ENCODE peak calls at places on chromosomes 16 and 17, in ten cellular contexts. A, S, F, X, G, R, P, H, L and K are unnamed samples.

GRCh38 chr16:87951550-87952538 is 610 bp downstream of the BANP start:
- DNase-seq in P (no peak), X (peak), G (no peak), H (no peak), R (no peak), A (peak), S (no peak), F (no peak), L (no peak), K (no peak)

GRCh38 chr16:1706386-1707192 is 594 bp downstream of the MAPK8IP3 start:
- DNase-seq in F (no peak), R (no peak), S (peak), P (no peak), G (no peak), H (peak), L (no peak), X (peak), A (no peak), K (no peak)

GRCh38 chr16:69616082-69616481 is 50.3 kb downstream of the NFAT5 start:
- DNase-seq in H (no peak), A (no peak), S (no peak), R (no peak), G (no peak), P (peak), X (no peak), F (no peak), L (no peak), K (no peak)

GRCh38 chr17:15946611-15947120 is 1.7 kb downstream of the ADORA2B start:
- DNase-seq in S (peak), P (no peak), G (no peak), H (no peak), A (no peak), X (no peak), R (no peak), F (no peak), L (no peak), K (no peak)

GRCh38 chr17:69417545-69418483 is 3.3 kb downstream of the MAP2K6 start:
- DNase-seq in F (no peak), S (no peak), H (peak), R (no peak), P (no peak), G (no peak), A (no peak), L (no peak), X (no peak), K (no peak)

GRCh38 chr16:57252148-57252721 is 7.2 kb downstream of the ARL2BP start:
- DNase-seq in H (no peak), L (no peak), F (no peak), P (no peak), G (no peak), A (peak), S (no peak), R (no peak), X (no peak), K (no peak)

GRCh38 chr17:28416703-28417311 is 10.8 kb upstream of the SLC46A1 start:
- DNase-seq in P (peak), H (peak), X (peak), G (peak), A (no peak), S (peak), R (peak), L (peak), F (peak), K (peak)

GRCh38 chr17:1162116-1162855 is 17.5 kb downstream of the ABR start:
- DNase-seq in H (no peak), A (no peak), R (no peak), F (no peak), L (no peak), P (no peak), S (no peak), X (no peak), G (no peak), K (no peak)

GRCh38 chr17:12566281-12567002 is 99.2 kb upstream of the MYOCD start:
- DNase-seq in A (no peak), P (no peak), F (no peak), L (no peak), H (peak), S (no peak), X (peak), G (no peak), R (no peak), K (no peak)

GRCh38 chr17:65495255-65496060 is 66.0 kb downstream of the AXIN2 start:
- DNase-seq in G (no peak), H (peak), R (no peak), X (peak), F (no peak), P (no peak), A (no peak), S (no peak), L (peak), K (no peak)

GRCh38 chr17:29585080-29585751 is 4.2 kb downstream of the GIT1 start:
- DNase-seq in A (no peak), S (no peak), P (peak), H (no peak), G (no peak), X (peak), L (no peak), R (no peak), F (no peak), K (no peak)

GRCh38 chr16:48494742-48495141 is 109.5 kb upstream of the SIAH1 start:
- DNase-seq in R (no peak), X (no peak), H (no peak), S (no peak), L (no peak), P (no peak), G (no peak), A (no peak), F (no peak), K (no peak)

GRCh38 chr16:14669776-14670175 is 24.3 kb downstream of the PLA2G10 start:
- DNase-seq in A (no peak), H (no peak), X (no peak), P (no peak), G (no peak), L (no peak), S (no peak), R (peak), F (no peak), K (no peak)

GRCh38 chr16:56830669-56831068 is 34.3 kb upstream of the SLC12A3 start:
- DNase-seq in L (no peak), S (no peak), G (no peak), R (no peak), X (no peak), F (no peak), P (no peak), H (no peak), A (no peak), K (no peak)

GRCh38 chr16:67825119-67825518 is 17.0 kb upstream of the THAP11 start:
- DNase-seq in R (no peak), F (no peak), X (no peak), A (no peak), S (no peak), L (no peak), P (no peak), H (peak), G (no peak), K (no peak)

GRCh38 chr16:75260856-75261589 is 9.6 kb upstream of the BCAR1 start:
- DNase-seq in H (no peak), X (no peak), F (no peak), A (no peak), R (no peak), P (no peak), G (no peak), S (peak), L (no peak), K (no peak)

GRCh38 chr16:87757841-87758426 is 7.9 kb downstream of the KLHDC4 start:
- DNase-seq in R (peak), A (peak), F (no peak), H (no peak), P (no peak), S (no peak), L (no peak), G (no peak), X (no peak), K (no peak)

GRCh38 chr17:44004077-44004760 is at the start of gene NAGS:
- DNase-seq in X (peak), L (no peak), H (peak), A (no peak), F (no peak), R (no peak), G (no peak), P (no peak), S (no peak), K (no peak)

GRCh38 chr16:13911306-13911705 is 8.6 kb upstream of the ERCC4 start:
- DNase-seq in S (no peak), H (no peak), P (no peak), A (no peak), G (no peak), X (no peak), L (no peak), R (no peak), F (no peak), K (no peak)

GRCh38 chr16:47008174-47008573 is 34.7 kb upstream of the DNAJA2 start:
- DNase-seq in R (no peak), A (no peak), F (no peak), P (no peak), H (no peak), L (no peak), X (no peak), S (no peak), G (no peak), K (no peak)

GRCh38 chr16:2457946-2458345 is 2.0 kb upstream of the TEDC2 start:
- DNase-seq in L (no peak), R (no peak), S (no peak), A (no peak), P (no peak), X (no peak), F (no peak), G (no peak), H (no peak), K (no peak)

GRCh38 chr16:27320261-27321012 is 6.7 kb downstream of the IL4R start:
- DNase-seq in R (no peak), P (no peak), H (no peak), F (no peak), L (no peak), S (no peak), A (no peak), X (no peak), G (no peak), K (no peak)

GRCh38 chr16:56844056-56844455 is 21.0 kb upstream of the SLC12A3 start:
- DNase-seq in F (no peak), P (no peak), X (no peak), H (no peak), S (no peak), G (no peak), L (no peak), A (no peak), R (no peak), K (no peak)

DNA sequence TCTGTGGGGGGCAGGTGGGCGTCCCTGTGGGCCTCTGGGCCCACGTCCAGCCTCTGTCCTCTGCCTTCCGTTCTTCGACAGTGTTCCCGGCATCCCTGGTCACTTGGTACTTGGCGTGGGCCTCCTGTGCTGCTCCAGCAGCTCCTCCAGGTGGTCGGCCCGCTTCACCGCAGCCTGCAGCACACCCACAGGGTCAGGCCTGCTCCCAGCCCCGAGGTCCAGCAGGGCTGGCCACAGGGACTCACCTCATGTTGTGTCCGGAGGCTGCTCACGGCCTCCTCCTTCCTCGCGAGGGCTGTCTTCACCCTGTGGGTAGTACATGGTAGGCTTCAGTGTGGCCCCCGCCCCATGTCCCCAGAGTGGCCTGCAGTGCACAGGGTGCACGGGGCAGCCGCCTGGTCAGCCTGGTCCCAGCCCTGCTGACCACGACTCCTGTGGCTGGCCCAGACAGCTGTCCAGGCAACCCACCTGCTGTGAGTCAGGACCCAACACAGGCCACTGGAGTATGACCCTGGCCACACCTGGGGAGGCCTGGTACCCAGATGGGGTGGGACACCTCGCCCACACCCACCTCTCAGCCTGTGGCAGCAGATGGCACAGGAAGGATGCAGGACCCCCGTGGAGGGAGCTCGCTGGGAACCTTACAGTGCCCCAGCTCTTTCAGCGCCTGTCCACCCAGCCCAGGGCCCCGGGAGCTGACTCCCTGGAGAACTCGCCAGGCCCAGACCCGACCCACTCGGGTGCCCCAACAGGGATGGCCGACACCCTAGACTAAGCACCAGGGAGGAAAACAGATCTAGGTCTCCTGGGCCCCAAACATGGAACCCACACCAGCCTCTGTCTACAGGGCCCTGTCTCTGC is 23.9 kb upstream of the AATK start:
- DNase-seq in P (no peak), G (no peak), S (no peak), L (no peak), R (peak), X (peak), F (no peak), H (peak), A (no peak), K (no peak)
- TF ChIP-seq CTCF in P (no peak), G (peak), S (no peak), L (peak), R (peak), X (no peak), F (no peak), H (peak), A (no peak), K (no peak)

DNA sequence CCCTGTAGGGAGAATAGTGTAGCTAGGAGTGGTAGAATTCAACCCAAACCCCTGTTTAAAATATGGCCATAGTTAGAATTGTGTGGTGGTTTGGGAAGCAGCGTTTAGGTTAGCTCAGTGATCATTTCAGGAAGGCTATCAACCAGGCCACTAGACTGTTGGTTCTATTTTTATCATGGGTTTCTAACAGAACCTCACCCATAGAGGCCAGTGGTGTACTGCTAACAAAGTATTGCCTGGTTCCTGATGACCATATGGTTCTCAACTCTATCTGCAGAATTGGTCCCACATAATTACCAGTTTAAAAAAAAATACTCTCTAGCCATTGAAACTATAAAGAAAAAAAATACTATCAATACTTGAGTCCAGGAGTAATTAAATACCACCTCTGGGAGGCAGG is 70.5 kb upstream of the RASL10B start:
- DNase-seq in S (no peak), H (no peak), F (no peak), G (no peak), A (no peak), R (no peak), P (no peak), L (no peak), X (no peak), K (no peak)
- TF ChIP-seq CTCF in S (no peak), H (no peak), F (no peak), G (no peak), A (no peak), R (no peak), P (peak), L (no peak), X (no peak), K (no peak)

GRCh38 chr16:78392585-78393195 is 293.2 kb downstream of the WWOX start:
- DNase-seq in S (no peak), F (no peak), X (no peak), R (no peak), L (no peak), A (no peak), P (no peak), G (no peak), H (no peak), K (no peak)

GRCh38 chr16:78390828-78391227 is 291.4 kb downstream of the WWOX start:
- DNase-seq in L (no peak), G (no peak), S (no peak), A (no peak), R (no peak), H (no peak), X (no peak), F (no peak), P (no peak), K (no peak)

GRCh38 chr16:78396673-78397072 is 297.2 kb downstream of the WWOX start:
- DNase-seq in L (no peak), F (no peak), S (no peak), G (no peak), P (no peak), A (no peak), R (no peak), H (no peak), X (no peak), K (no peak)

GRCh38 chr16:78395035-78395434 is 295.6 kb downstream of the WWOX start:
- DNase-seq in R (no peak), L (no peak), H (no peak), X (no peak), S (no peak), G (peak), F (no peak), P (no peak), A (no peak), K (no peak)

GRCh38 chr16:78396046-78396445 is 296.6 kb downstream of the WWOX start:
- DNase-seq in X (no peak), S (no peak), L (peak), H (peak), R (peak), A (no peak), G (no peak), F (no peak), P (no peak), K (no peak)
- TF ChIP-seq CTCF in X (peak), S (peak), L (peak), H (peak), R (no peak), A (peak), G (peak), F (no peak), P (peak), K (peak)

GRCh38 chr17:73191443-73192218 is 1.2 kb upstream of the COG1 start:
- DNase-seq in S (peak), G (no peak), X (peak), F (peak), A (no peak), R (peak), L (peak), P (no peak), H (peak), K (peak)
- TF ChIP-seq CTCF in S (peak), G (peak), X (peak), F (peak), A (peak), R (peak), L (peak), P (peak), H (peak), K (peak)